ENCODE peak calls at places on chromosomes 2 and 18, in nine cellular contexts. P, K, N, S, X, A, R, B and M are unnamed samples.

GRCh38 chr2:52880872-52881271 is 886.7 kb upstream of the CHAC2 start:
- DNase-seq in X (no peak), A (peak), R (no peak), S (no peak), N (no peak), K (peak), B (no peak), P (peak), M (no peak)

GRCh38 chr2:138780908-138781307 is 718 bp upstream of the NXPH2 start:
- DNase-seq in B (no peak), X (no peak), K (no peak), P (no peak), R (no peak), N (no peak), A (no peak), S (no peak), M (no peak)

GRCh38 chr18:55415258-55415871 is 172.6 kb downstream of the TCF4 start:
- DNase-seq in P (peak), A (peak), K (peak), R (peak), S (peak), B (peak), X (peak), N (peak), M (peak)

GRCh38 chr18:32379891-32380290 is 90.8 kb downstream of the GAREM1 start:
- DNase-seq in K (no peak), R (no peak), A (no peak), P (peak), X (no peak), N (no peak), B (no peak), S (no peak), M (no peak)

GRCh38 chr2:37427241-37427640 is 82.8 kb downstream of the QPCT start:
- DNase-seq in R (no peak), X (no peak), N (no peak), A (peak), S (peak), B (no peak), P (peak), K (no peak), M (no peak)

GRCh38 chr2:147862859-147863516 is 18.2 kb downstream of the ACVR2A start:
- DNase-seq in R (no peak), B (no peak), A (no peak), S (no peak), N (no peak), P (no peak), X (no peak), K (no peak), M (no peak)

GRCh38 chr18:712401-713134 is at the start of gene ENOSF1:
- DNase-seq in K (peak), N (peak), X (peak), A (peak), R (peak), P (peak), S (peak), B (peak), M (peak)

GRCh38 chr18:10892801-10893595 is 256.4 kb downstream of the PIEZO2 start:
- DNase-seq in K (no peak), X (no peak), S (no peak), P (peak), B (no peak), R (no peak), N (no peak), A (no peak), M (no peak)

GRCh38 chr2:24820175-24820513 is 26.9 kb downstream of the CENPO start:
- DNase-seq in R (no peak), S (no peak), N (no peak), A (no peak), P (no peak), K (no peak), X (no peak), B (no peak), M (no peak)

GRCh38 chr2:23745726-23746105 is 181.2 kb downstream of the ATAD2B start:
- DNase-seq in X (peak), K (no peak), B (no peak), A (no peak), R (no peak), S (no peak), P (peak), N (no peak), M (peak)

GRCh38 chr18:76620326-76620813 is 125.3 kb upstream of the ZNF516 start:
- DNase-seq in B (peak), K (no peak), R (peak), X (peak), S (no peak), N (peak), P (peak), A (peak), M (peak)

GRCh38 chr18:7950380-7951143 is 383.4 kb downstream of the PTPRM start:
- DNase-seq in R (no peak), A (no peak), B (no peak), P (peak), X (peak), N (no peak), K (peak), S (peak), M (peak)

GRCh38 chr2:145739679-145740078 is 1219.8 kb upstream of the ZEB2 start:
- DNase-seq in K (no peak), A (no peak), N (no peak), B (no peak), R (no peak), S (no peak), X (no peak), P (no peak), M (no peak)

GRCh38 chr2:71557321-71557720 is 104.0 kb downstream of the DYSF start:
- DNase-seq in R (no peak), S (no peak), P (no peak), N (peak), B (no peak), X (no peak), K (no peak), A (no peak), M (no peak)

GRCh38 chr2:233063976-233064411 is 3.9 kb downstream of the INPP5D start:
- DNase-seq in K (no peak), P (no peak), X (no peak), N (no peak), B (no peak), S (no peak), R (no peak), A (no peak), M (no peak)

GRCh38 chr2:216497808-216498366 is 757 bp upstream of the RPL37A start:
- DNase-seq in X (no peak), B (no peak), K (no peak), S (no peak), A (peak), P (no peak), N (no peak), R (no peak), M (no peak)

GRCh38 chr2:621303-622099 is 55.7 kb downstream of the TMEM18 start:
- DNase-seq in X (no peak), P (no peak), A (no peak), N (no peak), S (no peak), R (no peak), K (no peak), B (no peak), M (no peak)

GRCh38 chr2:124877065-124877671 is 852.1 kb downstream of the CNTNAP5 start:
- DNase-seq in P (peak), R (no peak), S (no peak), X (no peak), B (no peak), K (no peak), A (no peak), N (no peak), M (no peak)

GRCh38 chr2:173427887-173428683 is 73.4 kb downstream of the CDCA7 start:
- DNase-seq in B (no peak), A (no peak), K (no peak), P (peak), X (peak), S (no peak), N (no peak), R (no peak), M (peak)

GRCh38 chr2:207782238-207783030 is 12.7 kb upstream of the FZD5 start:
- DNase-seq in R (no peak), N (no peak), A (no peak), B (no peak), K (no peak), P (no peak), X (no peak), S (no peak), M (no peak)

GRCh38 chr2:12918841-12919445 is 202.2 kb downstream of the TRIB2 start:
- DNase-seq in B (no peak), S (no peak), P (peak), R (peak), N (peak), A (no peak), K (no peak), X (peak), M (peak)

GRCh38 chr2:200255549-200255948 is 50.9 kb upstream of the SPATS2L start:
- DNase-seq in A (no peak), B (no peak), R (no peak), K (no peak), P (no peak), S (no peak), X (no peak), N (no peak), M (no peak)

GRCh38 chr2:29923110-29923721 is 1.8 kb upstream of the ALK start:
- DNase-seq in R (peak), X (peak), B (peak), N (peak), K (peak), A (peak), P (peak), S (peak), M (peak)

GRCh38 chr2:179677746-179678505 is 183.5 kb downstream of the ZNF385B start:
- DNase-seq in K (no peak), R (no peak), S (no peak), B (no peak), N (no peak), P (peak), X (no peak), A (no peak), M (no peak)

GRCh38 chr18:76674596-76674995 is 147.8 kb upstream of the ZNF236 start:
- DNase-seq in R (no peak), N (no peak), K (no peak), A (no peak), S (no peak), P (no peak), B (no peak), X (no peak), M (no peak)

GRCh38 chr2:114550895-114551793 is 108.7 kb downstream of the DPP10 start:
- DNase-seq in X (peak), N (no peak), P (peak), A (peak), K (peak), R (no peak), B (peak), S (peak), M (peak)

GRCh38 chr2:196967126-196967525 is 40.6 kb upstream of the PGAP1 start:
- DNase-seq in K (no peak), P (peak), B (no peak), A (no peak), R (no peak), X (peak), N (no peak), S (no peak), M (peak)

GRCh38 chr2:174195253-174195652 is 53.1 kb downstream of the OLA1 start:
- DNase-seq in K (no peak), N (no peak), B (no peak), R (no peak), P (peak), S (no peak), X (no peak), A (peak), M (no peak)

GRCh38 chr2:61853086-61853847 is 593 bp downstream of the FAM161A start:
- DNase-seq in N (no peak), X (peak), B (no peak), R (no peak), P (peak), S (peak), A (peak), K (peak), M (peak)

GRCh38 chr2:67825476-67825875 is 237.3 kb downstream of the C1D start:
- DNase-seq in R (no peak), B (no peak), K (peak), N (no peak), X (peak), S (no peak), P (peak), A (peak), M (peak)

GRCh38 chr2:64942693-64943092 is 46.5 kb upstream of the SLC1A4 start:
- DNase-seq in R (no peak), X (no peak), S (no peak), N (no peak), B (no peak), P (no peak), K (no peak), A (no peak), M (no peak)

GRCh38 chr2:120442923-120443571 is 97.1 kb downstream of the INHBB start:
- DNase-seq in B (peak), S (peak), N (peak), P (no peak), K (no peak), X (no peak), A (no peak), R (no peak), M (no peak)

GRCh38 chr2:100104718-100105677 is 37.4 kb downstream of the AFF3 start:
- DNase-seq in P (no peak), R (no peak), S (peak), B (peak), X (peak), K (no peak), A (no peak), N (no peak), M (peak)

GRCh38 chr2:27051902-27052645 is 606 bp downstream of the AGBL5 start:
- DNase-seq in S (no peak), R (no peak), N (peak), B (no peak), A (peak), K (no peak), X (no peak), P (peak), M (no peak)

GRCh38 chr2:111119004-111119846 is 1.5 kb upstream of the BCL2L11 start:
- DNase-seq in B (peak), X (no peak), P (peak), S (peak), N (peak), K (no peak), R (no peak), A (no peak), M (no peak)

GRCh38 chr2:172995323-172996244 is 80.1 kb upstream of the MAP3K20 start:
- DNase-seq in R (peak), X (peak), S (peak), A (peak), P (peak), K (peak), B (no peak), N (no peak), M (peak)

GRCh38 chr18:68484241-68484640 is 230.7 kb downstream of the TMX3 start:
- DNase-seq in K (no peak), S (no peak), X (no peak), A (no peak), N (no peak), B (no peak), R (no peak), P (peak), M (no peak)

GRCh38 chr2:16675781-16676180 is 10.1 kb upstream of the CYRIA start:
- DNase-seq in R (no peak), S (no peak), N (no peak), B (no peak), A (no peak), K (no peak), X (no peak), P (no peak), M (no peak)

GRCh38 chr18:12783524-12783923 is 80.7 kb downstream of the PSMG2 start:
- DNase-seq in K (no peak), S (no peak), A (no peak), X (no peak), P (no peak), R (no peak), N (no peak), B (no peak), M (no peak)